ENCODE peak calls at places on chromosomes 1 and 21, in six cellular contexts. A, Y, U, S, V and P are unnamed samples.

GRCh38 chr1:157806431-157807149 is 13.3 kb downstream of the FCRL1 start:
- DNase-seq in A (no peak), S (no peak), U (no peak), V (no peak), Y (no peak), P (no peak)

GRCh38 chr1:25253911-25254310 is 6.7 kb upstream of the RSRP1 start:
- DNase-seq in S (no peak), V (no peak), U (no peak), A (no peak), Y (no peak), P (peak)

GRCh38 chr1:197171531-197171930 is 25.1 kb upstream of the ASPM start:
- DNase-seq in Y (no peak), U (no peak), S (peak), V (no peak), A (no peak), P (no peak)

GRCh38 chr1:32892368-32893197 is 6.3 kb downstream of the HPCA start:
- DNase-seq in S (peak), A (peak), U (peak), V (peak), Y (no peak), P (peak)

GRCh38 chr1:230067871-230068814 is 1.1 kb downstream of the GALNT2 start:
- DNase-seq in Y (no peak), S (peak), U (peak), V (no peak), A (peak), P (peak)

GRCh38 chr1:65063025-65063424 is 85.0 kb upstream of the AK4 start:
- DNase-seq in S (no peak), A (no peak), U (no peak), V (no peak), Y (no peak), P (no peak)

GRCh38 chr1:204358605-204359004 is 1.1 kb downstream of the PLEKHA6 start:
- DNase-seq in U (no peak), V (no peak), Y (no peak), S (no peak), A (no peak), P (no peak)

GRCh38 chr1:214422137-214422671 is 129.2 kb downstream of the PTPN14 start:
- DNase-seq in V (no peak), U (no peak), A (no peak), Y (no peak), S (no peak), P (peak)

GRCh38 chr1:79353224-79353623 is 346.7 kb upstream of the ADGRL4 start:
- DNase-seq in V (no peak), U (no peak), S (peak), A (no peak), Y (no peak), P (peak)

GRCh38 chr1:157088607-157089006 is 11.0 kb downstream of the ETV3L start:
- DNase-seq in V (no peak), Y (no peak), U (no peak), A (no peak), S (peak), P (peak)

GRCh38 chr1:61472876-61473275 is 252.1 kb downstream of the TM2D1 start:
- DNase-seq in A (no peak), U (no peak), V (no peak), Y (no peak), S (no peak), P (peak)

GRCh38 chr1:89781494-89782126 is 39.2 kb upstream of the LRRC8D start:
- DNase-seq in Y (no peak), U (no peak), V (peak), A (no peak), S (no peak), P (no peak)

GRCh38 chr1:54887665-54888071 is 673 bp upstream of the DHCR24 start:
- DNase-seq in V (no peak), A (peak), U (no peak), S (peak), Y (no peak), P (peak)

GRCh38 chr1:159008744-159009188 is 941 bp upstream of the IFI16 start:
- DNase-seq in U (no peak), S (no peak), A (no peak), Y (no peak), V (no peak), P (no peak)

GRCh38 chr1:152907686-152908601 is at the start of gene IVL:
- DNase-seq in S (no peak), A (no peak), U (no peak), Y (no peak), V (no peak), P (no peak)

GRCh38 chr1:32199717-32200072 is 700 bp upstream of the CCDC28B start:
- DNase-seq in V (no peak), S (peak), Y (peak), A (peak), U (peak), P (no peak)

GRCh38 chr21:19508442-19508841 is 1104.9 kb upstream of the TMPRSS15 start:
- DNase-seq in V (no peak), A (no peak), S (no peak), Y (no peak), U (no peak), P (no peak)